ENCODE peak calls at places on chromosomes 4 and X, in six cellular contexts. One of them, this sample, is unnamed.

GRCh38 chr4:102574317-102574716 is 73.2 kb downstream of the NFKB1 start:
- DNase-seq in PC-3: peak; percentile 61
- DNase-seq in tibial artery: no peak
- DNase-seq in OCI-LY7: no peak
- DNase-seq in ovary: no peak
- DNase-seq in fibroblast of lung: peak; percentile 47
- DNase-seq in this sample: no peak

GRCh38 chr4:187617117-187617516 is 378.5 kb upstream of the ZFP42 start:
- DNase-seq in ovary: no peak
- DNase-seq in tibial artery: no peak
- DNase-seq in PC-3: no peak
- DNase-seq in OCI-LY7: no peak
- DNase-seq in fibroblast of lung: peak; percentile 79
- DNase-seq in this sample: no peak

GRCh38 chrX:68504237-68504636 is 5.4 kb downstream of the YIPF6 start:
- DNase-seq in OCI-LY7: no peak
- DNase-seq in fibroblast of lung: peak; percentile 67
- DNase-seq in PC-3: peak; percentile 75
- DNase-seq in ovary: no peak
- DNase-seq in tibial artery: no peak
- DNase-seq in this sample: no peak

GRCh38 chr4:16864199-16864598 is 34.2 kb downstream of the LDB2 start:
- DNase-seq in ovary: no peak
- DNase-seq in OCI-LY7: no peak
- DNase-seq in PC-3: no peak
- DNase-seq in fibroblast of lung: no peak
- DNase-seq in tibial artery: no peak
- DNase-seq in this sample: no peak

GRCh38 chr4:23163649-23164436 is 471.1 kb downstream of the GBA3 start:
- DNase-seq in PC-3: peak; percentile 77
- DNase-seq in OCI-LY7: no peak
- DNase-seq in tibial artery: no peak
- DNase-seq in fibroblast of lung: peak; percentile 59
- DNase-seq in ovary: no peak
- DNase-seq in this sample: no peak

GRCh38 chr4:156505341-156505955 is 466.2 kb downstream of the PDGFC start:
- DNase-seq in ovary: no peak
- DNase-seq in fibroblast of lung: no peak
- DNase-seq in tibial artery: no peak
- DNase-seq in OCI-LY7: no peak
- DNase-seq in PC-3: no peak
- DNase-seq in this sample: peak; percentile 9

GRCh38 chrX:118228456-118228855 is 111.8 kb upstream of the KLHL13 start:
- DNase-seq in ovary: no peak
- DNase-seq in tibial artery: no peak
- DNase-seq in PC-3: no peak
- DNase-seq in fibroblast of lung: no peak
- DNase-seq in OCI-LY7: no peak
- DNase-seq in this sample: no peak

GRCh38 chrX:12973561-12974216 is 1.2 kb upstream of the TMSB4X start:
- DNase-seq in ovary: peak; percentile 47
- DNase-seq in OCI-LY7: peak; percentile 63
- DNase-seq in tibial artery: peak; percentile 70
- DNase-seq in PC-3: no peak
- DNase-seq in fibroblast of lung: no peak
- DNase-seq in this sample: no peak

GRCh38 chr4:133268205-133268604 is 119.1 kb downstream of the PCDH10 start:
- DNase-seq in PC-3: no peak
- DNase-seq in ovary: no peak
- DNase-seq in fibroblast of lung: no peak
- DNase-seq in OCI-LY7: no peak
- DNase-seq in tibial artery: no peak
- DNase-seq in this sample: no peak

DNA sequence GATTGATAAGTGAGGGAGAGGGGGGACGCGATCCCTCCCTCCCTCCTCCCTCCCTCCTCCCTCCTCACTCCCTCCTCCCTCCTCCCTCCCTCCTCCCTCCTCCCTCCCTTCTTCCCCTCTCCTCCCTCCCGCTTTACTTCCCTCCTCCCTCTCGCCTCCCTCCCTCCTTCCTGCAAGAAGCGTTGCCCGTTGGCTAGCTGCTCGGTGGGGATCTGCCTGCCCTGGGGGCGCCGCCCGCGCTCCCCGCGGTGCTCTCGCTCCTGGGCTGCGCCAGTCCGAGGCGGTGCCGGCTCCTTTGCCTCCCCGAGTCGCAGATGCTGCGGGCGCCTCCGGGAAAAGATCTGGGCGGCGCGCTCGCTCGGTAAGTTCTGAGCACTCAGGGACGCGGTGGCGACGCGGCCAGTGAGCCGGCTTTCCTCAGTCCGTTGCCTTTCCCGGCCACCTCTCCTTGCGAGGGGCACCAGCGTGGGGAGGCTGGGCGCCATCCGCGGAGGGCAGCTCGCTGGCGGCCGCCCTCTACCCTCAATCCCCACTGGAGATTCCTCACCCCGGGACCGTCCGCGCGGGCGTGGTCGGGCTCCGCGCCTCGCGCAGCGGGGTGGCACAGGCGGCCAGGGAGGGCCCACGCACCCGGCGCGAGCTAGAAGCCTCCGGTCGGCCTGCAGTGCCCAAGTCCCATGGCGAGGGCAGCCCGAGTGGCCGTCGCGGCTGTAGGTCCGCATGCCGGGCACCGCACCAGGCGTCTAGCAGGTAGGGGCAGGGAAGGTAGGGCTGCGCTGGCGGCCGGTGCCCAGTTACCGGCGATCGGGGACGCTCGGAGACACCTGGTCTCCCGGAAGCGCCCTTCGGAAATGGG is at the start of gene SLITRK2:
- DNase-seq in PC-3: no peak
- DNase-seq in fibroblast of lung: peak; percentile 69
- DNase-seq in OCI-LY7: no peak
- DNase-seq in ovary: no peak
- DNase-seq in tibial artery: no peak
- DNase-seq in this sample: peak; percentile 14
- H3K4me3 ChIP-seq in PC-3: no peak within 1 kb of the TSS
- H3K4me3 ChIP-seq in fibroblast of lung: peak within 1 kb of the TSS; percentile 17
- H3K4me3 ChIP-seq in OCI-LY7: no peak within 1 kb of the TSS
- H3K4me3 ChIP-seq in ovary: peak within 1 kb of the TSS; percentile 10
- H3K4me3 ChIP-seq in tibial artery: peak within 1 kb of the TSS; percentile 42
- H3K4me3 ChIP-seq in this sample: peak within 1 kb of the TSS; percentile 23

GRCh38 chr4:125369098-125369497 is 54.3 kb downstream of the FAT4 start:
- DNase-seq in OCI-LY7: no peak
- DNase-seq in tibial artery: no peak
- DNase-seq in PC-3: no peak
- DNase-seq in fibroblast of lung: no peak
- DNase-seq in ovary: no peak
- DNase-seq in this sample: no peak
- H3K27ac ChIP-seq in OCI-LY7: no peak overlapping the region
- H3K27ac ChIP-seq in tibial artery: peak overlapping the region; percentile 68
- H3K27ac ChIP-seq in PC-3: peak overlapping the region; percentile 41
- H3K27ac ChIP-seq in fibroblast of lung: peak overlapping the region; percentile 53
- H3K27ac ChIP-seq in ovary: no peak overlapping the region
- H3K27ac ChIP-seq in this sample: peak overlapping the region; percentile 34

GRCh38 chrX:20727447-20727846 is 460.7 kb upstream of the RPS6KA3 start:
- DNase-seq in fibroblast of lung: no peak
- DNase-seq in tibial artery: no peak
- DNase-seq in PC-3: peak; percentile 61
- DNase-seq in ovary: no peak
- DNase-seq in OCI-LY7: no peak
- DNase-seq in this sample: no peak

GRCh38 chrX:20729421-20729820 is 462.7 kb upstream of the RPS6KA3 start:
- DNase-seq in OCI-LY7: no peak
- DNase-seq in tibial artery: no peak
- DNase-seq in ovary: no peak
- DNase-seq in PC-3: peak; percentile 77
- DNase-seq in fibroblast of lung: peak; percentile 30
- DNase-seq in this sample: no peak
- H3K4me3 ChIP-seq in OCI-LY7: no peak overlapping the region
- H3K4me3 ChIP-seq in tibial artery: no peak overlapping the region
- H3K4me3 ChIP-seq in ovary: no peak overlapping the region
- H3K4me3 ChIP-seq in PC-3: no peak overlapping the region
- H3K4me3 ChIP-seq in fibroblast of lung: no peak overlapping the region
- H3K4me3 ChIP-seq in this sample: no peak overlapping the region

DNA sequence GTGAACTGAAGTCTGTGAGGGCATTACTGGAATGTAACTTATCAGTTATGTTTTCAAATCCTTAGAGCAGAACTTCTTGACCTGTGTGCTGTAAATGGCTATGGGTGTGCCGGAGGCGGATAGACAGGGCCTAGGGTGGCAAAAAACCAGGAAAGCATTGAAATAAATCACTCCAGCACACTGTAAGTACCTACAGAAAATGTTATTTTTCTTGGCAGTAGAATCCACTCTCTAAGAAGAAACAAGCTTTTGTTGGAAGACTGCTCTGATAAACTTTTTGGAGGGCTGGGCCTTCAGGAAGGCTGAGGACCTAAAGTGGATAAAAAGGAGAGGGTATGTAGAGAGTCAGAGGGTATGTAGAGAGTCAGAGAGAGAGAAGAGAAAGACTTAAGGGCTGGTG is 14.9 kb downstream of the CPE start:
- DNase-seq in OCI-LY7: no peak
- DNase-seq in ovary: no peak
- DNase-seq in PC-3: no peak
- DNase-seq in fibroblast of lung: no peak
- DNase-seq in tibial artery: no peak
- DNase-seq in this sample: no peak
- H3K27ac ChIP-seq in OCI-LY7: no peak overlapping the region
- H3K27ac ChIP-seq in ovary: no peak overlapping the region
- H3K27ac ChIP-seq in PC-3: no peak overlapping the region
- H3K27ac ChIP-seq in fibroblast of lung: no peak overlapping the region
- H3K27ac ChIP-seq in tibial artery: peak overlapping the region; percentile 38
- H3K27ac ChIP-seq in this sample: no peak overlapping the region

GRCh38 chr4:153483432-153484418 is 17.6 kb downstream of the TMEM131L start:
- DNase-seq in ovary: no peak
- DNase-seq in tibial artery: no peak
- DNase-seq in fibroblast of lung: peak; percentile 73
- DNase-seq in OCI-LY7: no peak
- DNase-seq in PC-3: no peak
- DNase-seq in this sample: no peak
- H3K4me3 ChIP-seq in ovary: peak overlapping the region; percentile 4
- H3K4me3 ChIP-seq in tibial artery: peak overlapping the region; percentile 34
- H3K4me3 ChIP-seq in fibroblast of lung: no peak overlapping the region
- H3K4me3 ChIP-seq in OCI-LY7: no peak overlapping the region
- H3K4me3 ChIP-seq in PC-3: no peak overlapping the region
- H3K4me3 ChIP-seq in this sample: no peak overlapping the region

This sample was measured in hepatocyte.